ENCODE peak calls at places on chromosomes 2 and 18, in six cellular contexts. F is left colon; G is fibroblast of lung; X is NCI-H345; Z is pancreas; W is stimulated activated CD4-positive, alpha-beta T cell treated with anti-CD3 and anti-CD28 coated beads, TNF-alpha, amount 100 ng/mL, for 4 hours. K is an unnamed sample.

GRCh38 chr2:19949071-19949470 is 40.8 kb downstream of the WDR35 start:
- DNase-seq in Z (no peak), F (no peak), G (peak; percentile 59), W (no peak), X (no peak), K (no peak)

GRCh38 chr2:135121016-135121657 is 69.0 kb downstream of the RAB3GAP1 start:
- DNase-seq in G (no peak), F (no peak), W (no peak), Z (no peak), X (no peak), K (no peak)

GRCh38 chr18:79912994-79913831 is 38.2 kb downstream of the SLC66A2 start:
- DNase-seq in W (no peak), F (no peak), X (no peak), Z (peak; percentile 8), G (no peak), K (no peak)

GRCh38 chr2:53631313-53632125 is 136.1 kb upstream of the CHAC2 start:
- DNase-seq in F (no peak), Z (no peak), G (no peak), W (no peak), X (no peak), K (no peak)

GRCh38 chr2:224584768-224585204 is 377 bp downstream of the CUL3 start:
- DNase-seq in G (peak; percentile 45), W (peak; percentile 22), F (peak; percentile 69), X (peak; percentile 40), Z (peak; percentile 57), K (peak; percentile 58)

GRCh38 chr2:236794074-236794473 is 224.4 kb downstream of the ACKR3 start:
- DNase-seq in Z (no peak), W (no peak), F (no peak), G (peak; percentile 9), X (no peak), K (no peak)

GRCh38 chr18:58186258-58186948 is 142.4 kb downstream of the NEDD4L start:
- DNase-seq in F (peak; percentile 32), X (peak; percentile 7), G (peak; percentile 95), W (no peak), Z (peak; percentile 46), K (no peak)

GRCh38 chr18:22971038-22971437 is 37.9 kb downstream of the RBBP8 start:
- DNase-seq in X (no peak), W (no peak), G (peak; percentile 79), Z (no peak), F (no peak), K (no peak)

GRCh38 chr2:218569038-218569431 is 396 bp downstream of the CNOT9 start:
- DNase-seq in Z (peak; percentile 50), F (peak; percentile 60), W (peak; percentile 19), X (peak; percentile 32), G (peak; percentile 77), K (peak; percentile 52)

GRCh38 chr2:154686162-154686561 is 12.3 kb upstream of the KCNJ3 start:
- DNase-seq in Z (no peak), F (no peak), G (no peak), W (no peak), X (no peak), K (no peak)

GRCh38 chr2:240125749-240126148 is 10.4 kb downstream of the COPS9 start:
- DNase-seq in Z (no peak), G (no peak), W (no peak), X (no peak), F (no peak), K (no peak)